ENCODE peak calls at places on chromosomes 1 and 21, in five cellular contexts. T is nucleus accumbens; D is stimulated activated CD4-positive, alpha-beta T cell treated with anti-CD3 and anti-CD28 coated beads, Interleukin-4, amount 100 ng/mL, for 1 hour; M is NCI-H1105 treated with DMSO at 0.1 percent for 48 hours; Q is astrocyte of the spinal cord. V is an unnamed sample.

GRCh38 chr1:244341455-244342450 is 110.0 kb downstream of the ADSS2 start:
- DNase-seq in M (peak; percentile 70), Q (peak; percentile 51), T (peak; percentile 26), D (no peak), V (peak; percentile 46)

GRCh38 chr1:215551806-215552205 is 15.3 kb upstream of the KCTD3 start:
- DNase-seq in T (no peak), M (no peak), D (no peak), Q (no peak), V (no peak)

GRCh38 chr1:167826127-167826526 is 87.8 kb downstream of the ADCY10 start:
- DNase-seq in Q (no peak), D (no peak), M (no peak), T (no peak), V (no peak)

GRCh38 chr1:171736204-171736603 is 5.7 kb downstream of the VAMP4 start:
- DNase-seq in T (no peak), Q (no peak), D (no peak), M (no peak), V (no peak)

GRCh38 chr1:202639500-202639899 is 70.8 kb downstream of the SYT2 start:
- DNase-seq in M (no peak), D (no peak), Q (peak; percentile 30), T (no peak), V (no peak)

GRCh38 chr21:39377444-39378050 is 28.7 kb upstream of the HMGN1 start:
- DNase-seq in T (no peak), D (no peak), Q (no peak), M (no peak), V (peak; percentile 64)

GRCh38 chr1:179955318-179955638 is 668 bp downstream of the CEP350 start:
- DNase-seq in T (peak; percentile 57), Q (no peak), M (no peak), D (no peak), V (peak; percentile 13)

GRCh38 chr1:84598846-84599741 is 24.9 kb upstream of the CTBS start:
- DNase-seq in D (no peak), M (no peak), T (no peak), Q (peak; percentile 94), V (peak; percentile 80)

GRCh38 chr21:30444204-30444603 is 4.1 kb downstream of the KRTAP15-1 start:
- DNase-seq in M (no peak), D (no peak), Q (no peak), T (no peak), V (no peak)

GRCh38 chr1:115300087-115300856 is 37.8 kb downstream of the NGF start:
- DNase-seq in M (no peak), D (no peak), Q (no peak), T (no peak), V (no peak)

GRCh38 chr1:205294175-205294913 is 27.2 kb downstream of the NUAK2 start:
- DNase-seq in M (no peak), T (no peak), D (no peak), Q (peak; percentile 80), V (peak; percentile 93)

V was measured in fibroblast of pulmonary artery.